ENCODE peak calls at places on chromosomes 7 and 10, in nine cellular contexts. One of them, this sample, is unnamed.

GRCh38 chr10:80493482-80494021 is 39.4 kb downstream of the TSPAN14 start:
- DNase-seq in fibroblast of the aortic adventitia: peak; percentile 94
- DNase-seq in foreskin fibroblast: no peak
- DNase-seq in pulmonary artery endothelial cell: no peak
- DNase-seq in mucosa of gallbladder: no peak
- DNase-seq in CD8-positive, alpha-beta T cell: no peak
- DNase-seq in KBM-7: peak; percentile 81
- DNase-seq in NCI-H2029: no peak
- DNase-seq in stomach: peak; percentile 20
- DNase-seq in this sample: no peak

GRCh38 chr7:112400141-112400540 is 50.1 kb upstream of the IFRD1 start:
- DNase-seq in fibroblast of the aortic adventitia: peak; percentile 23
- DNase-seq in foreskin fibroblast: peak; percentile 65
- DNase-seq in pulmonary artery endothelial cell: no peak
- DNase-seq in mucosa of gallbladder: no peak
- DNase-seq in CD8-positive, alpha-beta T cell: no peak
- DNase-seq in KBM-7: no peak
- DNase-seq in NCI-H2029: no peak
- DNase-seq in stomach: no peak
- DNase-seq in this sample: no peak

GRCh38 chr7:97006951-97007861 is 1.9 kb downstream of the DLX6 start:
- DNase-seq in fibroblast of the aortic adventitia: no peak
- DNase-seq in foreskin fibroblast: no peak
- DNase-seq in pulmonary artery endothelial cell: no peak
- DNase-seq in mucosa of gallbladder: no peak
- DNase-seq in CD8-positive, alpha-beta T cell: no peak
- DNase-seq in KBM-7: no peak
- DNase-seq in NCI-H2029: no peak
- DNase-seq in stomach: no peak
- DNase-seq in this sample: no peak

GRCh38 chr10:15725603-15726002 is 5.9 kb upstream of the ITGA8 start:
- DNase-seq in fibroblast of the aortic adventitia: peak; percentile 84
- DNase-seq in foreskin fibroblast: peak; percentile 50
- DNase-seq in pulmonary artery endothelial cell: peak; percentile 7
- DNase-seq in mucosa of gallbladder: peak; percentile 24
- DNase-seq in CD8-positive, alpha-beta T cell: no peak
- DNase-seq in KBM-7: peak; percentile 48
- DNase-seq in NCI-H2029: no peak
- DNase-seq in stomach: no peak
- DNase-seq in this sample: no peak

GRCh38 chr10:73650537-73651331 is 5.1 kb downstream of the SYNPO2L start:
- DNase-seq in fibroblast of the aortic adventitia: peak; percentile 23
- DNase-seq in foreskin fibroblast: peak; percentile 66
- DNase-seq in pulmonary artery endothelial cell: no peak
- DNase-seq in mucosa of gallbladder: no peak
- DNase-seq in CD8-positive, alpha-beta T cell: no peak
- DNase-seq in KBM-7: no peak
- DNase-seq in NCI-H2029: no peak
- DNase-seq in stomach: no peak
- DNase-seq in this sample: peak; percentile 61

GRCh38 chr7:19663816-19664531 is 44.9 kb downstream of the POLR1F start:
- DNase-seq in fibroblast of the aortic adventitia: no peak
- DNase-seq in foreskin fibroblast: no peak
- DNase-seq in pulmonary artery endothelial cell: no peak
- DNase-seq in mucosa of gallbladder: no peak
- DNase-seq in CD8-positive, alpha-beta T cell: no peak
- DNase-seq in KBM-7: peak; percentile 16
- DNase-seq in NCI-H2029: peak; percentile 31
- DNase-seq in stomach: no peak
- DNase-seq in this sample: no peak

GRCh38 chr10:114550756-114551290 is 107.3 kb downstream of the ABLIM1 start:
- DNase-seq in fibroblast of the aortic adventitia: peak; percentile 65
- DNase-seq in foreskin fibroblast: no peak
- DNase-seq in pulmonary artery endothelial cell: no peak
- DNase-seq in mucosa of gallbladder: no peak
- DNase-seq in CD8-positive, alpha-beta T cell: no peak
- DNase-seq in KBM-7: peak; percentile 32
- DNase-seq in NCI-H2029: peak; percentile 58
- DNase-seq in stomach: no peak
- DNase-seq in this sample: no peak

GRCh38 chr10:99894613-99895012 is 112.2 kb downstream of the ABCC2 start:
- DNase-seq in fibroblast of the aortic adventitia: no peak
- DNase-seq in foreskin fibroblast: no peak
- DNase-seq in pulmonary artery endothelial cell: no peak
- DNase-seq in mucosa of gallbladder: no peak
- DNase-seq in CD8-positive, alpha-beta T cell: no peak
- DNase-seq in KBM-7: no peak
- DNase-seq in NCI-H2029: no peak
- DNase-seq in stomach: no peak
- DNase-seq in this sample: no peak

GRCh38 chr7:31633894-31634494 is 53.0 kb upstream of the PPP1R17 start:
- DNase-seq in fibroblast of the aortic adventitia: peak; percentile 62
- DNase-seq in foreskin fibroblast: peak; percentile 1
- DNase-seq in pulmonary artery endothelial cell: peak; percentile 5
- DNase-seq in mucosa of gallbladder: peak; percentile 61
- DNase-seq in CD8-positive, alpha-beta T cell: no peak
- DNase-seq in KBM-7: peak; percentile 42
- DNase-seq in NCI-H2029: peak; percentile 43
- DNase-seq in stomach: peak; percentile 67
- DNase-seq in this sample: peak; percentile 11

GRCh38 chr7:132394283-132395003 is 181.8 kb downstream of the PLXNA4 start:
- DNase-seq in fibroblast of the aortic adventitia: peak; percentile 34
- DNase-seq in foreskin fibroblast: no peak
- DNase-seq in pulmonary artery endothelial cell: no peak
- DNase-seq in mucosa of gallbladder: no peak
- DNase-seq in CD8-positive, alpha-beta T cell: no peak
- DNase-seq in KBM-7: peak; percentile 13
- DNase-seq in NCI-H2029: no peak
- DNase-seq in stomach: no peak
- DNase-seq in this sample: no peak